ENCODE peak calls at places on chromosome 21, in six cellular contexts. One of them, this sample, is unnamed.

GRCh38 chr21:30502041-30502440 is at the start of gene KRTAP19-5:
- DNase-seq in H1: no peak
- DNase-seq in HCT116: no peak
- DNase-seq in NT2/D1: no peak
- DNase-seq in HepG2: no peak
- DNase-seq in K562: no peak
- DNase-seq in this sample: no peak

GRCh38 chr21:26945916-26946315 is 21.0 kb downstream of the ADAMTS5 start:
- DNase-seq in HCT116: no peak
- DNase-seq in NT2/D1: no peak
- DNase-seq in K562: no peak
- DNase-seq in H1: no peak
- DNase-seq in HepG2: no peak
- DNase-seq in this sample: no peak

GRCh38 chr21:28602581-28602980 is 390.1 kb downstream of the LTN1 start:
- DNase-seq in H1: no peak
- DNase-seq in HepG2: no peak
- DNase-seq in HCT116: no peak
- DNase-seq in K562: no peak
- DNase-seq in NT2/D1: no peak
- DNase-seq in this sample: no peak

GRCh38 chr21:15732996-15733329 is 3.2 kb downstream of the USP25 start:
- DNase-seq in HCT116: no peak
- DNase-seq in NT2/D1: no peak
- DNase-seq in H1: no peak
- DNase-seq in K562: no peak
- DNase-seq in HepG2: no peak
- DNase-seq in this sample: no peak

GRCh38 chr21:42085246-42086077 is 14.3 kb downstream of the UMODL1 start:
- DNase-seq in HepG2: no peak
- DNase-seq in HCT116: no peak
- DNase-seq in NT2/D1: no peak
- DNase-seq in K562: no peak
- DNase-seq in H1: no peak
- DNase-seq in this sample: no peak

GRCh38 chr21:43370091-43370658 is 56.8 kb downstream of the SIK1 start:
- DNase-seq in H1: no peak
- DNase-seq in HCT116: no peak
- DNase-seq in NT2/D1: no peak
- DNase-seq in HepG2: no peak
- DNase-seq in K562: no peak
- DNase-seq in this sample: no peak

GRCh38 chr21:29499734-29500343 is 201.1 kb downstream of the BACH1 start:
- DNase-seq in K562: peak
- DNase-seq in HCT116: peak
- DNase-seq in HepG2: peak
- DNase-seq in NT2/D1: peak
- DNase-seq in H1: peak
- DNase-seq in this sample: no peak

GRCh38 chr21:41806773-41807172 is 39.9 kb upstream of the RIPK4 start:
- DNase-seq in HepG2: no peak
- DNase-seq in HCT116: no peak
- DNase-seq in H1: no peak
- DNase-seq in K562: no peak
- DNase-seq in NT2/D1: no peak
- DNase-seq in this sample: no peak

GRCh38 chr21:34754690-34755647 is 86.2 kb downstream of the CLIC6 start:
- DNase-seq in K562: peak
- DNase-seq in HepG2: no peak
- DNase-seq in NT2/D1: no peak
- DNase-seq in HCT116: no peak
- DNase-seq in H1: no peak
- DNase-seq in this sample: no peak

GRCh38 chr21:25568230-25568629 is 39.1 kb downstream of the MRPL39 start:
- DNase-seq in NT2/D1: no peak
- DNase-seq in K562: no peak
- DNase-seq in H1: no peak
- DNase-seq in HCT116: no peak
- DNase-seq in HepG2: no peak
- DNase-seq in this sample: no peak
- TF ChIP-seq ZNF274 in NT2/D1: no peak
- TF ChIP-seq ZNF274 in K562: no peak
- TF ChIP-seq ZNF274 in H1: no peak
- TF ChIP-seq ZNF274 in HCT116: no peak
- TF ChIP-seq ZNF274 in HepG2: no peak
- TF ChIP-seq ZNF274 in this sample: no peak

GRCh38 chr21:46005081-46005480 is 23.5 kb downstream of the COL6A1 start:
- DNase-seq in NT2/D1: no peak
- DNase-seq in HepG2: no peak
- DNase-seq in H1: no peak
- DNase-seq in K562: no peak
- DNase-seq in HCT116: no peak
- DNase-seq in this sample: no peak
- TF ChIP-seq ZNF274 in NT2/D1: no peak
- TF ChIP-seq ZNF274 in HepG2: no peak
- TF ChIP-seq ZNF274 in H1: no peak
- TF ChIP-seq ZNF274 in K562: no peak
- TF ChIP-seq ZNF274 in HCT116: no peak
- TF ChIP-seq ZNF274 in this sample: no peak

GRCh38 chr21:38913120-38913975 is 107.6 kb downstream of the ETS2 start:
- DNase-seq in HepG2: no peak
- DNase-seq in K562: peak
- DNase-seq in NT2/D1: no peak
- DNase-seq in H1: no peak
- DNase-seq in HCT116: peak
- DNase-seq in this sample: no peak
- TF ChIP-seq ZNF274 in HepG2: no peak
- TF ChIP-seq ZNF274 in K562: no peak
- TF ChIP-seq ZNF274 in NT2/D1: no peak
- TF ChIP-seq ZNF274 in H1: no peak
- TF ChIP-seq ZNF274 in HCT116: no peak
- TF ChIP-seq ZNF274 in this sample: no peak

DNA sequence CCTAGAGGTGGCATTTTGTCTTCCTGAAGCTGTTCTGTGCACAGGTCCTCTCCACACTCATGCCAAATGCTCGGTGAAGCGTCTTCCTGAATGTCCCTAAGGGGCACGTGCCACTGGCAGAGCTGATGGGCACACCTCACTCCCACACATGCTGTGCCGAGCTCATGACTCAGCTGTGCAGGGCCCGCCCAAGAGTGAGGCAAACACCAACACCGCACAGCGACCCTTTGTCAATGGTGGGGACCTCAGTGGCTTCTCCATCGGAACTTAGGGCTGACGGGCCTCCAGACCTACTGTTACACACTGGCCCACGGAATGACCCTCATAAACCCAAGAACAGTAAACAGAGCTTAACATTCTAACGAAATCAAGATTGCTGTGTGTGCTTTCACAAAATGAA is 89.2 kb downstream of the SIM2 start:
- DNase-seq in HepG2: no peak
- DNase-seq in H1: no peak
- DNase-seq in NT2/D1: no peak
- DNase-seq in HCT116: peak
- DNase-seq in K562: no peak
- DNase-seq in this sample: no peak
- TF ChIP-seq ZNF274 in HepG2: no peak
- TF ChIP-seq ZNF274 in H1: no peak
- TF ChIP-seq ZNF274 in NT2/D1: no peak
- TF ChIP-seq ZNF274 in HCT116: no peak
- TF ChIP-seq ZNF274 in K562: no peak
- TF ChIP-seq ZNF274 in this sample: no peak

GRCh38 chr21:33330726-33331125 is 6.0 kb downstream of the IFNAR1 start:
- DNase-seq in HepG2: no peak
- DNase-seq in HCT116: no peak
- DNase-seq in K562: no peak
- DNase-seq in NT2/D1: no peak
- DNase-seq in H1: no peak
- DNase-seq in this sample: no peak

GRCh38 chr21:33324311-33325221 is at the start of gene IFNAR1:
- DNase-seq in NT2/D1: peak
- DNase-seq in K562: peak
- DNase-seq in HCT116: peak
- DNase-seq in HepG2: peak
- DNase-seq in H1: peak
- DNase-seq in this sample: peak

GRCh38 chr21:33327792-33328433 is 3.1 kb downstream of the IFNAR1 start:
- DNase-seq in HepG2: no peak
- DNase-seq in H1: no peak
- DNase-seq in NT2/D1: no peak
- DNase-seq in HCT116: no peak
- DNase-seq in K562: peak
- DNase-seq in this sample: no peak

GRCh38 chr21:33327326-33327725 is 2.6 kb downstream of the IFNAR1 start:
- DNase-seq in H1: no peak
- DNase-seq in K562: no peak
- DNase-seq in NT2/D1: no peak
- DNase-seq in HepG2: no peak
- DNase-seq in HCT116: no peak
- DNase-seq in this sample: no peak

DNA sequence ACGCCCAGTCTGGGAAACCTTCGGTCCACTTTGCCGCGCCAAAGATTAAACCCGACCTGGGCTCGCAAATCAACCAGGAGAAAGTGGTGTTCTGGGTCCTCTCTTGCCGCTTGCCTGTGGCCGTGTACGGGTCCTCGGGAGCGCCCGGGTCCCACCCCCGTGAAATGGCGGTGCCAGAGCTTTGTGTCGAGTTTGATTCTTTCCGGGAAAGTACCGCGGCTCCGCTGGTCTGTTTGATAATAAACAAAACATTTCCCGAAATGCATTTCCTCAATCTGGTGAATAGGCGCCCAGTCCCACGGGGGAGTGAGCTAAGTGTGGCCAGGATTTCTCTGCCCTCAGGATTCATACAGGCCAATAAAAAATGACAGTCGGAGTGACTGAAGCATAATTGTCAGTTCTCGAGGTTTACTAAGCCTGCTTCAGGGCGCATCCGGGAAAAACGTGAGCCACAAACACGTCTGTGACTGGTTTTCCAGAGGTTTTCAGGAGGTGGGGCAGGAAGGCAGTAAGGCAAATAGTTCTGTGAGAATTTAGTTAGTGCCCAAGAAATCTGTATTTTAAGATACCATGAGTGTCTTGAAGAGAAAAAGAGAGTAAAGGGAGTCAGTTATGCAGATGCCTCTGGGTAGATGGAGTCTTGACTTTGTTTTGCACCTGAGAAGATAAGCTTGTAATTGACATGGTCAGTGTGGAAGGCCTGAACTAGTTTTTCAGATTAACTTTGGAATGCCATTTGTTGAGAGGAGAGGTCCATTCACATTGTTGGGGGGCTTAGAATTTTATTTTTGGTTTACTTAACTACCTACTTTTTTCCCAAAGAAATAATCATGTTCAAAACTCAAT is 675 bp downstream of the IFNAR1 start:
- DNase-seq in H1: no peak
- DNase-seq in K562: peak
- DNase-seq in HCT116: no peak
- DNase-seq in HepG2: peak
- DNase-seq in NT2/D1: peak
- DNase-seq in this sample: no peak
- TF ChIP-seq ZNF274 in H1: no peak
- TF ChIP-seq ZNF274 in K562: no peak
- TF ChIP-seq ZNF274 in HCT116: no peak
- TF ChIP-seq ZNF274 in HepG2: no peak
- TF ChIP-seq ZNF274 in NT2/D1: no peak
- TF ChIP-seq ZNF274 in this sample: no peak

GRCh38 chr21:44408226-44408625 is 47.1 kb upstream of the LRRC3 start:
- DNase-seq in NT2/D1: no peak
- DNase-seq in H1: no peak
- DNase-seq in K562: no peak
- DNase-seq in HCT116: no peak
- DNase-seq in HepG2: no peak
- DNase-seq in this sample: no peak
- TF ChIP-seq ZNF274 in NT2/D1: no peak
- TF ChIP-seq ZNF274 in H1: no peak
- TF ChIP-seq ZNF274 in K562: no peak
- TF ChIP-seq ZNF274 in HCT116: no peak
- TF ChIP-seq ZNF274 in HepG2: no peak
- TF ChIP-seq ZNF274 in this sample: no peak

GRCh38 chr21:31509108-31510017 is 150.1 kb upstream of the SOD1 start:
- DNase-seq in NT2/D1: peak
- DNase-seq in HepG2: peak
- DNase-seq in K562: peak
- DNase-seq in H1: no peak
- DNase-seq in HCT116: peak
- DNase-seq in this sample: peak
- TF ChIP-seq ZNF274 in NT2/D1: no peak
- TF ChIP-seq ZNF274 in HepG2: no peak
- TF ChIP-seq ZNF274 in K562: no peak
- TF ChIP-seq ZNF274 in H1: no peak
- TF ChIP-seq ZNF274 in HCT116: no peak
- TF ChIP-seq ZNF274 in this sample: no peak